ENCODE peak calls at places on chromosome 19, in four cellular contexts. Q, Z, A and J are unnamed samples.

GRCh38 chr19:4577020-4577782 is 17.7 kb upstream of the SEMA6B start:
- DNase-seq in Q (no peak), Z (peak; percentile 37), A (no peak), J (peak; percentile 32)

GRCh38 chr19:56596676-56597075 is 1.6 kb downstream of the ZNF71 start:
- DNase-seq in A (no peak), Z (no peak), Q (no peak), J (no peak)

GRCh38 chr19:7977723-7978040 is 27.8 kb downstream of the ELAVL1 start:
- DNase-seq in Q (no peak), Z (no peak), A (no peak), J (no peak)

GRCh38 chr19:50003810-50004419 is 21.3 kb downstream of the VRK3 start:
- DNase-seq in Q (peak; percentile 97), Z (peak; percentile 97), A (no peak), J (no peak)

GRCh38 chr19:3132971-3133792 is 2.7 kb upstream of the GNA15 start:
- DNase-seq in A (peak; percentile 84), Q (peak; percentile 21), Z (peak; percentile 49), J (no peak)

GRCh38 chr19:41906916-41907680 is 21.2 kb downstream of the ERFL start:
- DNase-seq in Z (no peak), Q (no peak), A (no peak), J (no peak)

GRCh38 chr19:4369888-4370260 is 26.5 kb downstream of the MPND start:
- DNase-seq in A (peak; percentile 81), Q (peak; percentile 26), Z (no peak), J (peak; percentile 53)

GRCh38 chr19:22604571-22605274 is 29.4 kb upstream of the ZNF492 start:
- DNase-seq in Z (no peak), A (no peak), Q (no peak), J (no peak)

GRCh38 chr19:2014731-2015610 is 543 bp downstream of the BTBD2 start:
- DNase-seq in A (peak; percentile 62), Q (no peak), Z (no peak), J (no peak)

GRCh38 chr19:29524912-29525870 is 603 bp upstream of the VSTM2B start:
- DNase-seq in Z (no peak), A (peak; percentile 39), Q (no peak), J (peak; percentile 20)

GRCh38 chr19:19550972-19551861 is 13.2 kb downstream of the CILP2 start:
- DNase-seq in Q (no peak), Z (no peak), A (no peak), J (no peak)

GRCh38 chr19:49585023-49585422 is 3.9 kb downstream of the PRRG2 start:
- DNase-seq in Q (no peak), Z (no peak), A (no peak), J (peak; percentile 93)

GRCh38 chr19:19134687-19135158 is 3.6 kb downstream of the TMEM161A start:
- DNase-seq in A (no peak), Z (no peak), Q (no peak), J (peak; percentile 90)

GRCh38 chr19:32373614-32374295 is 28.3 kb downstream of the ZNF507 start:
- DNase-seq in A (no peak), Q (peak; percentile 100), Z (peak; percentile 98), J (peak; percentile 62)

GRCh38 chr19:12821761-12822160 is 12.6 kb downstream of the RTBDN start:
- DNase-seq in A (no peak), Z (no peak), Q (no peak), J (no peak)

GRCh38 chr19:16581145-16581970 is 9.1 kb upstream of the SLC35E1 start:
- DNase-seq in A (no peak), Q (no peak), Z (no peak), J (no peak)

GRCh38 chr19:33664744-33665143 is 43.0 kb downstream of the CHST8 start:
- DNase-seq in A (no peak), Z (no peak), Q (no peak), J (no peak)

GRCh38 chr19:33825556-33825955 is 28.9 kb downstream of the KCTD15 start:
- DNase-seq in Q (no peak), Z (no peak), A (no peak), J (no peak)

GRCh38 chr19:10095622-10095947 is 6.9 kb downstream of the ANGPTL6 start:
- DNase-seq in Q (no peak), A (no peak), Z (no peak), J (no peak)